ENCODE peak calls at places on chromosome 13, in five cellular contexts. N, E, H, M and G are unnamed samples.

GRCh38 chr13:51729853-51730553 is 74.0 kb downstream of the DHRS12 start:
- DNase-seq in N (no peak), E (peak), H (no peak), M (peak), G (no peak)

GRCh38 chr13:40613192-40613818 is 53.1 kb downstream of the FOXO1 start:
- DNase-seq in N (no peak), E (no peak), H (peak), M (no peak), G (no peak)

GRCh38 chr13:85724554-85725432 is 74.4 kb downstream of the SLITRK6 start:
- DNase-seq in N (no peak), E (peak), H (no peak), M (peak), G (no peak)

GRCh38 chr13:98804336-98804855 is 51.9 kb upstream of the SLC15A1 start:
- DNase-seq in N (no peak), E (no peak), H (no peak), M (no peak), G (no peak)

GRCh38 chr13:101640797-101641400 is 188.4 kb downstream of the ITGBL1 start:
- DNase-seq in N (no peak), E (no peak), H (no peak), M (peak), G (peak)

GRCh38 chr13:95201814-95202521 is 99.3 kb downstream of the ABCC4 start:
- DNase-seq in N (no peak), E (peak), H (no peak), M (peak), G (no peak)

GRCh38 chr13:47215741-47216140 is 318.9 kb upstream of the HTR2A start:
- DNase-seq in N (no peak), E (no peak), H (no peak), M (peak), G (peak)

GRCh38 chr13:98910501-98910951 is 67.3 kb downstream of the DOCK9 start:
- DNase-seq in N (no peak), E (no peak), H (no peak), M (peak), G (no peak)

GRCh38 chr13:41643502-41643901 is 186.2 kb downstream of the RGCC start:
- DNase-seq in N (no peak), E (no peak), H (no peak), M (no peak), G (no peak)

GRCh38 chr13:95155093-95155492 is 146.2 kb downstream of the ABCC4 start:
- DNase-seq in N (no peak), E (no peak), H (no peak), M (no peak), G (no peak)

GRCh38 chr13:37914781-37915391 is 45.3 kb upstream of the TRPC4 start:
- DNase-seq in N (no peak), E (no peak), H (no peak), M (peak), G (no peak)

GRCh38 chr13:112733112-112733511 is 43.3 kb downstream of the ATP11A start:
- DNase-seq in N (no peak), E (no peak), H (no peak), M (no peak), G (no peak)

GRCh38 chr13:75170321-75170720 is 311.6 kb downstream of the TBC1D4 start:
- DNase-seq in N (no peak), E (no peak), H (no peak), M (no peak), G (no peak)

GRCh38 chr13:95624020-95624419 is 20.5 kb downstream of the DZIP1 start:
- DNase-seq in N (no peak), E (no peak), H (no peak), M (peak), G (no peak)

GRCh38 chr13:79246575-79246949 is 159.5 kb downstream of the RBM26 start:
- DNase-seq in N (no peak), E (no peak), H (no peak), M (no peak), G (no peak)
- TF ChIP-seq CTCF in N (no peak), E (no peak), H (no peak), M (no peak), G (no peak)

DNA sequence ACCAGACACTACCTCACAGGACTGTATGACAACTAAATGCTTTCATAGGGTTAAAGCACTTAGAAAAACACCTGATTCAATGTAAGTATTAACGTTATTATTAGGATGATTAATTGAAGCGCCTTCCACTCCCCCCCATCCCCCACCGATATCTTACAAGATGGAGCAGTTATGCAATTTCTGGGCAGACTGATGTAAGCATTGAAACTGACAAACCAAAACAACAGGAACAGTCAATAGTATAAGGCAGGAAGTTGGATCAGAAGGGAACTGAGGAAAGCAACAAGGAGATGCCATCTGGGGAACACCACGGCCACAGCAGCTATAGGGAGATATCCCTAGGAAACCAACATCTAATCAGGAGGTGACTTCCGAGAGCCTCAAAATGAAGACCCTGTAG is 3.8 kb downstream of the LCP1 start:
- DNase-seq in N (no peak), E (no peak), H (no peak), M (no peak), G (no peak)
- H3K4me3 ChIP-seq in N (no peak), E (no peak), H (peak), M (no peak), G (no peak)

DNA sequence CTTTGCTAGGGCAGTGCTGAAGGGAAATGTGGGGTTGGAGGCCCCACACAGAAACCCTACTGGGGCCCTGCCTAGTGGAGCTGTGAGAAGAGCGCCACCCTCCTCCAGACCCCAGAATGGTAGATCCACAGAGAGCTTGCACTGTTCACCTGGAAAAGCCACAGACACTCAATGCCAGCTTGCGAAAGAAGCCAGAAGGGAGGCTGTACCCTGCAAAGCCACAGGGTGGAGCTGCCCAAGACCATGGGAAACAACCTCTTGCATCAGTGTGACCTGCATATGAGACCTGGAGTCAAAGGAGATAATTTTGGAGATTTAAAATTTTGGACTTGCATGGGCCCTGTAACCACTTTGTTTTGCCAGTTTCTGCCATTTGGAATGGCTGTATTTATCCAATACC is 615.4 kb upstream of the MIR17HG start:
- DNase-seq in N (no peak), E (no peak), H (no peak), M (no peak), G (no peak)
- TF ChIP-seq CTCF in N (no peak), E (no peak), H (no peak), M (no peak), G (no peak)

DNA sequence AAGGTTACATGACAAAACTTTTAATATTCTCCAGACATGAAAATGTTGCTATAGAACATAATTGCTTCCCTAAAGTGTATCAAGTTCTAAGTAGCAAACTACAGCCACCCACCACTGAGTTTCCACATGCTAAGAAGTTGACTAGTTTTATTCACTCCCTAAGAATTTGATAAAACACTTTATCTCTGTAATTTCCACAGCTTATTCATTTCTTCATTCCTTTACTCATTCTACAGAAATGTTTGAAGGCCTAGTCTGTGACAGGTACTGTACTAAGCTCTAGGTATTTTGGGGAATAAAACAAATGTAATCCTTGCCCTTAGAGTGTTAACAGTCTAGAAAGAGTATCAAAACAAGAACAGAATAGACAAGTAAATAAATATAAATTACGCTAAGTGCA is 101.8 kb upstream of the DIAPH3 start:
- DNase-seq in N (no peak), E (no peak), H (no peak), M (no peak), G (no peak)
- H3K4me3 ChIP-seq in N (no peak), E (no peak), H (no peak), M (no peak), G (no peak)

DNA sequence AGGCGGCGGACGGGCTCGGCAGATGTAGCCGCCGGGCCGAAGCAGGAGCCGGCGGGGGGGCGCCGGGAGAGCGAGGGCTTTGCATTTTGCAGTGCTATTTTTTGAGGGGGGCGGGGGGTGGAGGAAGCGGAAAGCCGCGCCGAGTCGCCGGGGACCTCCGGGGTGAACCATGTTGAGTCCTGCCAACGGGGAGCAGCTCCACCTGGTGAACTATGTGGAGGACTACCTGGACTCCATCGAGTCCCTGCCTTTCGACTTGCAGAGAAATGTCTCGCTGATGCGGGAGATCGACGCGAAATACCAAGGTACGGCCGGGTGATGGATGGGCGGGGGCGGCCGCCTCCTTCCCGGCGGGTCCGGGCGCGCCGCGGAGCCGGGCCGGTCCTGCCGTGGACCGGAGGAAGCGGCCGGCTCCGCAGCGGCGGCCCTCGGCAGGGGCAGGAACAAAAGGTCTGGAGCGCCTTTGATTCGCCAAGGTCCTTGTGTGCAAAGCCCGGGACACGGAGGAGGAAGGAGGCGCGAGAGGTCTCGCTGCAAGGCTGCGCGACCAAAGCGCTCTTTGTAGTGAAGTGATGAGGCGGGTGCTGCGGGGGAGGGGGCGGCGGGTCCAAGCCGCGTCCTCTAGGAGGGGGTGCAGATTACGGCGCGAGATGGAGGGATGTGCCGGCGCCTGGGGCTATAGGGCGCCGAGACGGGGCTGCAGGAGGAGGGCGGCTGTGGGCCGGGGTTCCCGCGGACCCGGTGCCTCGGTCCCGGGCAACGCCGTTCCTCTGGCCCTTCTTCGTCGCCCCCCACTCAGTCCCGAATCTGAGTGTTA is 689 bp downstream of the ING1 start:
- DNase-seq in N (peak), E (peak), H (peak), M (peak), G (no peak)
- TF ChIP-seq CTCF in N (no peak), E (no peak), H (peak), M (no peak), G (no peak)

GRCh38 chr13:77896536-77896935 is 22.1 kb downstream of the EDNRB start:
- DNase-seq in N (no peak), E (no peak), H (no peak), M (peak), G (no peak)
- H3K4me3 ChIP-seq in N (no peak), E (no peak), H (no peak), M (no peak), G (no peak)

GRCh38 chr13:34420975-34421719 is 520.9 kb upstream of the NBEA start:
- DNase-seq in N (no peak), E (no peak), H (no peak), M (no peak), G (no peak)
- TF ChIP-seq CTCF in N (no peak), E (no peak), H (no peak), M (no peak), G (no peak)

GRCh38 chr13:32969516-32969941 is 46.7 kb upstream of the KL start:
- DNase-seq in N (no peak), E (no peak), H (no peak), M (peak), G (peak)
- H3K4me3 ChIP-seq in N (no peak), E (no peak), H (no peak), M (peak), G (peak)